ENCODE peak calls at places on chromosomes 2 and 18, in four cellular contexts. One of them, this sample, is unnamed.

GRCh38 chr2:175568109-175568730 is 386.7 kb upstream of the ATP5MC3 start:
- DNase-seq in A549: no peak
- DNase-seq in HCT116: no peak
- DNase-seq in GM23338: no peak
- DNase-seq in this sample: no peak

GRCh38 chr2:238425505-238425978 is 1.2 kb upstream of the ASB1 start:
- DNase-seq in A549: no peak
- DNase-seq in HCT116: no peak
- DNase-seq in GM23338: no peak
- DNase-seq in this sample: no peak

GRCh38 chr2:950627-950992 is at the start of gene SNTG2:
- DNase-seq in A549: no peak
- DNase-seq in HCT116: no peak
- DNase-seq in GM23338: peak
- DNase-seq in this sample: no peak

GRCh38 chr2:1862881-1863280 is 118.6 kb upstream of the PXDN start:
- DNase-seq in A549: no peak
- DNase-seq in HCT116: no peak
- DNase-seq in GM23338: no peak
- DNase-seq in this sample: no peak

GRCh38 chr2:23385748-23386421 is 906 bp downstream of the KLHL29 start:
- DNase-seq in A549: peak
- DNase-seq in HCT116: no peak
- DNase-seq in GM23338: peak
- DNase-seq in this sample: no peak

GRCh38 chr2:73832905-73833304 is 4.1 kb downstream of the STAMBP start:
- DNase-seq in A549: no peak
- DNase-seq in HCT116: no peak
- DNase-seq in GM23338: no peak
- DNase-seq in this sample: no peak

GRCh38 chr2:55781542-55781941 is 87.9 kb upstream of the PNPT1 start:
- DNase-seq in A549: no peak
- DNase-seq in HCT116: no peak
- DNase-seq in GM23338: no peak
- DNase-seq in this sample: no peak

GRCh38 chr2:128644156-128644555 is 325.5 kb upstream of the HS6ST1 start:
- DNase-seq in A549: no peak
- DNase-seq in HCT116: no peak
- DNase-seq in GM23338: peak
- DNase-seq in this sample: no peak

GRCh38 chr2:21306235-21306634 is 182.5 kb downstream of the TDRD15 start:
- DNase-seq in A549: no peak
- DNase-seq in HCT116: no peak
- DNase-seq in GM23338: no peak
- DNase-seq in this sample: no peak

GRCh38 chr18:487371-487770 is 13.1 kb downstream of the COLEC12 start:
- DNase-seq in A549: no peak
- DNase-seq in HCT116: no peak
- DNase-seq in GM23338: no peak
- DNase-seq in this sample: no peak

GRCh38 chr2:151106805-151107490 is 154.7 kb downstream of the RBM43 start:
- DNase-seq in A549: no peak
- DNase-seq in HCT116: no peak
- DNase-seq in GM23338: no peak
- DNase-seq in this sample: no peak

GRCh38 chr2:68719912-68720311 is 14.7 kb upstream of the ARHGAP25 start:
- DNase-seq in A549: no peak
- DNase-seq in HCT116: no peak
- DNase-seq in GM23338: no peak
- DNase-seq in this sample: no peak

GRCh38 chr2:54054271-54054670 is 61.1 kb upstream of the ACYP2 start:
- DNase-seq in A549: no peak
- DNase-seq in HCT116: no peak
- DNase-seq in GM23338: no peak
- DNase-seq in this sample: no peak

GRCh38 chr2:62774555-62775366 is 69.2 kb downstream of the EHBP1 start:
- DNase-seq in A549: no peak
- DNase-seq in HCT116: peak
- DNase-seq in GM23338: peak
- DNase-seq in this sample: peak

GRCh38 chr2:4110273-4110672 is 406.9 kb downstream of the DCDC2C start:
- DNase-seq in A549: no peak
- DNase-seq in HCT116: no peak
- DNase-seq in GM23338: no peak
- DNase-seq in this sample: no peak

GRCh38 chr18:1092228-1092627 is 187.6 kb downstream of the ADCYAP1 start:
- DNase-seq in A549: no peak
- DNase-seq in HCT116: no peak
- DNase-seq in GM23338: peak
- DNase-seq in this sample: no peak

GRCh38 chr2:231185050-231185725 is 13.2 kb upstream of the ARMC9 start:
- DNase-seq in A549: no peak
- DNase-seq in HCT116: no peak
- DNase-seq in GM23338: no peak
- DNase-seq in this sample: no peak

GRCh38 chr2:68741805-68742306 is 7.2 kb downstream of the ARHGAP25 start:
- DNase-seq in A549: no peak
- DNase-seq in HCT116: no peak
- DNase-seq in GM23338: no peak
- DNase-seq in this sample: no peak

GRCh38 chr2:67576991-67577390 is 179.9 kb downstream of the ETAA1 start:
- DNase-seq in A549: no peak
- DNase-seq in HCT116: no peak
- DNase-seq in GM23338: no peak
- DNase-seq in this sample: no peak

GRCh38 chr2:205702576-205702975 is 20.3 kb downstream of the NRP2 start:
- DNase-seq in A549: no peak
- DNase-seq in HCT116: no peak
- DNase-seq in GM23338: no peak
- DNase-seq in this sample: no peak

GRCh38 chr2:215793747-215794595 is 219.4 kb downstream of the MREG start:
- DNase-seq in A549: peak
- DNase-seq in HCT116: peak
- DNase-seq in GM23338: no peak
- DNase-seq in this sample: peak

GRCh38 chr18:46727177-46727576 is 29.7 kb downstream of the ST8SIA5 start:
- DNase-seq in A549: no peak
- DNase-seq in HCT116: no peak
- DNase-seq in GM23338: no peak
- DNase-seq in this sample: no peak

GRCh38 chr18:3046216-3046808 is 33.4 kb upstream of the LPIN2 start:
- DNase-seq in A549: no peak
- DNase-seq in HCT116: no peak
- DNase-seq in GM23338: no peak
- DNase-seq in this sample: no peak

GRCh38 chr2:66507673-66508127 is 72.8 kb downstream of the MEIS1 start:
- DNase-seq in A549: no peak
- DNase-seq in HCT116: no peak
- DNase-seq in GM23338: peak
- DNase-seq in this sample: no peak

GRCh38 chr2:218311908-218312756 is 19.8 kb upstream of the TMBIM1 start:
- DNase-seq in A549: no peak
- DNase-seq in HCT116: no peak
- DNase-seq in GM23338: no peak
- DNase-seq in this sample: no peak
- TF ChIP-seq REST in A549: no peak
- TF ChIP-seq REST in HCT116: no peak
- TF ChIP-seq REST in GM23338: no peak
- TF ChIP-seq REST in this sample: no peak

GRCh38 chr2:19848029-19848750 is 53.6 kb downstream of the TTC32 start:
- DNase-seq in A549: no peak
- DNase-seq in HCT116: no peak
- DNase-seq in GM23338: no peak
- DNase-seq in this sample: no peak
- TF ChIP-seq REST in A549: no peak
- TF ChIP-seq REST in HCT116: no peak
- TF ChIP-seq REST in GM23338: no peak
- TF ChIP-seq REST in this sample: no peak

GRCh38 chr18:77702686-77703085 is 453.0 kb downstream of the GALR1 start:
- DNase-seq in A549: peak
- DNase-seq in HCT116: no peak
- DNase-seq in GM23338: peak
- DNase-seq in this sample: peak
- TF ChIP-seq REST in A549: no peak
- TF ChIP-seq REST in HCT116: no peak
- TF ChIP-seq REST in GM23338: no peak
- TF ChIP-seq REST in this sample: no peak

GRCh38 chr2:11717623-11718022 is 28.8 kb upstream of the LPIN1 start:
- DNase-seq in A549: no peak
- DNase-seq in HCT116: no peak
- DNase-seq in GM23338: no peak
- DNase-seq in this sample: no peak

GRCh38 chr2:11713815-11714214 is 32.6 kb upstream of the LPIN1 start:
- DNase-seq in A549: no peak
- DNase-seq in HCT116: no peak
- DNase-seq in GM23338: no peak
- DNase-seq in this sample: no peak

GRCh38 chr2:11716689-11717321 is 29.6 kb upstream of the LPIN1 start:
- DNase-seq in A549: no peak
- DNase-seq in HCT116: no peak
- DNase-seq in GM23338: no peak
- DNase-seq in this sample: no peak

GRCh38 chr2:11712866-11713265 is 33.6 kb upstream of the LPIN1 start:
- DNase-seq in A549: no peak
- DNase-seq in HCT116: no peak
- DNase-seq in GM23338: no peak
- DNase-seq in this sample: no peak

GRCh38 chr2:11715987-11716652 is 30.3 kb upstream of the LPIN1 start:
- DNase-seq in A549: no peak
- DNase-seq in HCT116: no peak
- DNase-seq in GM23338: no peak
- DNase-seq in this sample: no peak
- TF ChIP-seq REST in A549: no peak
- TF ChIP-seq REST in HCT116: no peak
- TF ChIP-seq REST in GM23338: no peak
- TF ChIP-seq REST in this sample: no peak

GRCh38 chr2:240560480-240561324 is 545 bp downstream of the DUSP28 start:
- DNase-seq in A549: peak
- DNase-seq in HCT116: peak
- DNase-seq in GM23338: peak
- DNase-seq in this sample: peak
- TF ChIP-seq REST in A549: no peak
- TF ChIP-seq REST in HCT116: no peak
- TF ChIP-seq REST in GM23338: no peak
- TF ChIP-seq REST in this sample: no peak

GRCh38 chr2:241208058-241208457 is 19.6 kb downstream of the ANO7 start:
- DNase-seq in A549: no peak
- DNase-seq in HCT116: no peak
- DNase-seq in GM23338: no peak
- DNase-seq in this sample: no peak
- TF ChIP-seq REST in A549: no peak
- TF ChIP-seq REST in HCT116: no peak
- TF ChIP-seq REST in GM23338: no peak
- TF ChIP-seq REST in this sample: no peak

DNA sequence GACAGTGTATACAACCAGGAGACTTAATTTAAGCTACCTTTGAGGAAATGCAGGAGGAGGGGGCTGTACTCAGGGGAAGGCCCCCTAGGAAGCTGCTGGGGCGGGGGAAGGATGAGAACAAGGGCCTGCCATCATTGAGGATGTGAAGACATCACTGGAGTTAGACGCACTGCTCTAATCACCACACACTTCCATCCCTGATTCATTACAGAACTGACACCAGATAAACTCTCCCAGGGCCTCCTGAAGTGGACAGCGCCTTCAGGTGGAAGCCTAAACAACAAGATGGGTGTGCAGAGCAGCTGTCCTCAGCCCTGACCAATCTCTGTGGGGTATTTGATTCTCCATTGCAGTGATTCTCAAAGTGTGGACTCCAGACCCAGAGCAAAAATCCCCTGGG is 30.6 kb upstream of the SLC35G4 start:
- DNase-seq in A549: no peak
- DNase-seq in HCT116: no peak
- DNase-seq in GM23338: no peak
- DNase-seq in this sample: no peak
- TF ChIP-seq REST in A549: no peak
- TF ChIP-seq REST in HCT116: no peak
- TF ChIP-seq REST in GM23338: no peak
- TF ChIP-seq REST in this sample: no peak

This sample was measured in Panc1.